ENCODE peak calls at places on chromosomes 11 and 22, in four cellular contexts. D is effector CD4-positive, alpha-beta T cell; Y is non-pigmented ciliary epithelial cell; S is T-helper 2 cell. L is an unnamed sample.

GRCh38 chr22:26805131-26805530 is 147.7 kb downstream of the MIAT start:
- DNase-seq in Y (no peak), D (no peak), S (no peak), L (no peak)

GRCh38 chr11:975824-976223 is 50.2 kb downstream of the AP2A2 start:
- DNase-seq in Y (no peak), S (no peak), D (no peak), L (no peak)

GRCh38 chr11:68202165-68202564 is 10.9 kb downstream of the KMT5B start:
- DNase-seq in D (no peak), Y (no peak), S (no peak), L (no peak)

GRCh38 chr11:44982496-44983062 is 31.9 kb upstream of the TP53I11 start:
- DNase-seq in Y (no peak), S (no peak), D (no peak), L (no peak)

GRCh38 chr11:61791737-61792309 is 576 bp downstream of the TMEM258 start:
- DNase-seq in S (no peak), Y (peak), D (peak), L (peak)

GRCh38 chr11:57474017-57474750 is 13.9 kb downstream of the RTN4RL2 start:
- DNase-seq in S (no peak), D (no peak), Y (no peak), L (no peak)

GRCh38 chr11:35525501-35526175 is at the start of gene PAMR1:
- DNase-seq in S (no peak), D (no peak), Y (no peak), L (no peak)

GRCh38 chr22:30204742-30205111 is 41.8 kb downstream of the LIF start:
- DNase-seq in D (no peak), S (no peak), Y (no peak), L (no peak)

GRCh38 chr11:7677801-7678201 is 4.5 kb upstream of the CYB5R2 start:
- DNase-seq in S (no peak), Y (no peak), D (no peak), L (no peak)

GRCh38 chr11:33689089-33689488 is 11.5 kb downstream of the C11orf91 start:
- DNase-seq in Y (no peak), D (no peak), S (no peak), L (no peak)

GRCh38 chr11:62048101-62048500 is 75.7 kb upstream of the INCENP start:
- DNase-seq in Y (no peak), S (no peak), D (no peak), L (no peak)

GRCh38 chr11:6402561-6402981 is 12.3 kb downstream of the SMPD1 start:
- DNase-seq in Y (no peak), D (peak), S (no peak), L (peak)

GRCh38 chr11:122330466-122330865 is 214.5 kb upstream of the BLID start:
- DNase-seq in D (no peak), Y (no peak), S (no peak), L (no peak)

GRCh38 chr11:4672470-4672869 is 25.2 kb downstream of the OR51E2 start:
- DNase-seq in Y (no peak), D (no peak), S (no peak), L (no peak)

GRCh38 chr11:84721561-84721961 is 905.6 kb downstream of the DLG2 start:
- DNase-seq in S (no peak), Y (no peak), D (no peak), L (no peak)

GRCh38 chr11:59463176-59463575 is 6.4 kb downstream of the OR4D6 start:
- DNase-seq in S (no peak), Y (no peak), D (no peak), L (no peak)